ENCODE peak calls at places on chromosomes 3 and 15, in six cellular contexts. R is T-helper 17 cell, Q is HT-29, F is NCI-H1092 treated with DMSO at 0.1 percent for 48 hours, Y is NCI-H2171 treated with DMSO at 0.1 percent for 48 hours, S is RWPE1. V is an unnamed sample.

GRCh38 chr3:13335503-13335902 is 84.6 kb downstream of the NUP210 start:
- DNase-seq in S (no peak), R (no peak), F (no peak), Q (no peak), Y (no peak), V (no peak)

GRCh38 chr3:123336441-123336851 is 112.4 kb downstream of the ADCY5 start:
- DNase-seq in Y (no peak), R (no peak), S (no peak), Q (no peak), F (no peak), V (peak)

GRCh38 chr3:144045766-144046165 is 74.1 kb downstream of the DIPK2A start:
- DNase-seq in R (no peak), S (no peak), F (no peak), Y (no peak), Q (no peak), V (no peak)

GRCh38 chr3:25885544-25885943 is 95.7 kb downstream of the OXSM start:
- DNase-seq in S (peak), F (no peak), Y (no peak), R (no peak), Q (no peak), V (no peak)

GRCh38 chr15:50431204-50431603 is 7.0 kb downstream of the USP8 start:
- DNase-seq in S (no peak), Q (no peak), F (no peak), Y (no peak), R (no peak), V (no peak)

GRCh38 chr3:153768559-153769469 is 352.4 kb upstream of the ARHGEF26 start:
- DNase-seq in R (peak), S (peak), Y (peak), F (peak), Q (peak), V (no peak)

GRCh38 chr3:179991877-179992276 is 44.9 kb downstream of the PEX5L start:
- DNase-seq in S (no peak), R (no peak), Q (no peak), F (no peak), Y (no peak), V (no peak)

GRCh38 chr3:41224120-41224806 is 25.0 kb downstream of the CTNNB1 start:
- DNase-seq in R (no peak), S (peak), F (no peak), Y (no peak), Q (no peak), V (no peak)

GRCh38 chr15:80982839-80983238 is 6.8 kb downstream of the MESD start:
- DNase-seq in F (no peak), S (no peak), Q (no peak), R (no peak), Y (no peak), V (no peak)

GRCh38 chr3:9211155-9211950 is 38.1 kb downstream of the SRGAP3 start:
- DNase-seq in Y (no peak), S (no peak), Q (no peak), R (no peak), F (no peak), V (no peak)

V was measured in Peyer's patch.